ENCODE peak calls at places on chromosome 12, in seven cellular contexts. One of them, this sample, is unnamed.
A peak's percentile ranks its signal among the peaks of the same experiment; 100 is the strongest.

GRCh38 chr12:131101703-131102492 is 148.2 kb downstream of the ADGRD1 start:
- DNase-seq in cardiac muscle cell: no peak
- DNase-seq in HFF-Myc: no peak
- DNase-seq in heart left ventricle: no peak
- DNase-seq in fibroblast of lung: no peak
- DNase-seq in HCT116: no peak
- DNase-seq in BE2C: no peak
- DNase-seq in this sample: no peak

GRCh38 chr12:109944975-109945374 is 44.9 kb downstream of the TCHP start:
- DNase-seq in BE2C: no peak
- DNase-seq in fibroblast of lung: peak; percentile 71
- DNase-seq in HCT116: no peak
- DNase-seq in HFF-Myc: no peak
- DNase-seq in cardiac muscle cell: peak; percentile 77
- DNase-seq in heart left ventricle: peak; percentile 43
- DNase-seq in this sample: peak; percentile 94

GRCh38 chr12:81835783-81836182 is 76.6 kb upstream of the PPFIA2 start:
- DNase-seq in fibroblast of lung: no peak
- DNase-seq in HFF-Myc: no peak
- DNase-seq in cardiac muscle cell: no peak
- DNase-seq in BE2C: no peak
- DNase-seq in heart left ventricle: no peak
- DNase-seq in HCT116: no peak
- DNase-seq in this sample: no peak

GRCh38 chr12:25236190-25236589 is 14.5 kb downstream of the KRAS start:
- DNase-seq in BE2C: no peak
- DNase-seq in HFF-Myc: no peak
- DNase-seq in fibroblast of lung: peak; percentile 18
- DNase-seq in heart left ventricle: no peak
- DNase-seq in cardiac muscle cell: no peak
- DNase-seq in HCT116: no peak
- DNase-seq in this sample: no peak

GRCh38 chr12:60335765-60336164 is 739.9 kb downstream of the SLC16A7 start:
- DNase-seq in cardiac muscle cell: no peak
- DNase-seq in heart left ventricle: no peak
- DNase-seq in HCT116: peak; percentile 7
- DNase-seq in fibroblast of lung: peak; percentile 52
- DNase-seq in HFF-Myc: no peak
- DNase-seq in BE2C: no peak
- DNase-seq in this sample: no peak

GRCh38 chr12:292186-292585 is 29.6 kb upstream of the SLC6A13 start:
- DNase-seq in HCT116: no peak
- DNase-seq in heart left ventricle: no peak
- DNase-seq in HFF-Myc: no peak
- DNase-seq in cardiac muscle cell: no peak
- DNase-seq in BE2C: no peak
- DNase-seq in fibroblast of lung: no peak
- DNase-seq in this sample: no peak

GRCh38 chr12:68477256-68477655 is 133.4 kb upstream of the RAP1B start:
- DNase-seq in cardiac muscle cell: no peak
- DNase-seq in HCT116: no peak
- DNase-seq in fibroblast of lung: no peak
- DNase-seq in BE2C: no peak
- DNase-seq in HFF-Myc: no peak
- DNase-seq in heart left ventricle: no peak
- DNase-seq in this sample: no peak

GRCh38 chr12:114399664-114400211 is 6.2 kb downstream of the TBX5 start:
- DNase-seq in fibroblast of lung: peak; percentile 95
- DNase-seq in HCT116: peak; percentile 62
- DNase-seq in heart left ventricle: no peak
- DNase-seq in BE2C: no peak
- DNase-seq in HFF-Myc: peak; percentile 86
- DNase-seq in cardiac muscle cell: no peak
- DNase-seq in this sample: peak; percentile 98

GRCh38 chr12:124754949-124755800 is 108.5 kb downstream of the SCARB1 start:
- DNase-seq in cardiac muscle cell: no peak
- DNase-seq in BE2C: no peak
- DNase-seq in HFF-Myc: peak; percentile 79
- DNase-seq in HCT116: no peak
- DNase-seq in heart left ventricle: peak; percentile 93
- DNase-seq in fibroblast of lung: peak; percentile 96
- DNase-seq in this sample: no peak

GRCh38 chr12:7015555-7016370 is 2.5 kb downstream of the LPCAT3 start:
- DNase-seq in cardiac muscle cell: no peak
- DNase-seq in BE2C: no peak
- DNase-seq in HFF-Myc: no peak
- DNase-seq in heart left ventricle: no peak
- DNase-seq in HCT116: no peak
- DNase-seq in fibroblast of lung: no peak
- DNase-seq in this sample: no peak

GRCh38 chr12:51953925-51954324 is 2.4 kb downstream of the ACVR1B start:
- DNase-seq in cardiac muscle cell: no peak
- DNase-seq in BE2C: no peak
- DNase-seq in HFF-Myc: no peak
- DNase-seq in fibroblast of lung: no peak
- DNase-seq in HCT116: no peak
- DNase-seq in heart left ventricle: no peak
- DNase-seq in this sample: peak; percentile 36
- H3K4me3 ChIP-seq in cardiac muscle cell: peak overlapping the region; percentile 96
- H3K4me3 ChIP-seq in BE2C: peak overlapping the region; percentile 97
- H3K4me3 ChIP-seq in HFF-Myc: peak overlapping the region; percentile 90
- H3K4me3 ChIP-seq in fibroblast of lung: peak overlapping the region; percentile 85
- H3K4me3 ChIP-seq in HCT116: no peak overlapping the region
- H3K4me3 ChIP-seq in heart left ventricle: no peak overlapping the region
- H3K4me3 ChIP-seq in this sample: peak overlapping the region; percentile 99

GRCh38 chr12:51889216-51890134 is 1.6 kb downstream of the ANKRD33 start:
- DNase-seq in heart left ventricle: peak; percentile 18
- DNase-seq in HCT116: no peak
- DNase-seq in HFF-Myc: no peak
- DNase-seq in cardiac muscle cell: no peak
- DNase-seq in BE2C: no peak
- DNase-seq in fibroblast of lung: peak; percentile 26
- DNase-seq in this sample: peak; percentile 63
- TF ChIP-seq CTCF in heart left ventricle: no peak
- TF ChIP-seq CTCF in HCT116: no peak
- TF ChIP-seq CTCF in HFF-Myc: peak; percentile 21
- TF ChIP-seq CTCF in cardiac muscle cell: peak; percentile 34
- TF ChIP-seq CTCF in BE2C: peak; percentile 31
- TF ChIP-seq CTCF in fibroblast of lung: peak; percentile 33
- TF ChIP-seq CTCF in this sample: peak; percentile 51

GRCh38 chr12:57727758-57728395 is 10.7 kb downstream of the AGAP2 start:
- DNase-seq in HCT116: no peak
- DNase-seq in BE2C: no peak
- DNase-seq in cardiac muscle cell: peak; percentile 77
- DNase-seq in fibroblast of lung: no peak
- DNase-seq in HFF-Myc: no peak
- DNase-seq in heart left ventricle: no peak
- DNase-seq in this sample: peak; percentile 95
- H3K4me3 ChIP-seq in HCT116: no peak overlapping the region
- H3K4me3 ChIP-seq in BE2C: no peak overlapping the region
- H3K4me3 ChIP-seq in cardiac muscle cell: no peak overlapping the region
- H3K4me3 ChIP-seq in fibroblast of lung: no peak overlapping the region
- H3K4me3 ChIP-seq in HFF-Myc: no peak overlapping the region
- H3K4me3 ChIP-seq in heart left ventricle: no peak overlapping the region
- H3K4me3 ChIP-seq in this sample: no peak overlapping the region

GRCh38 chr12:132419612-132420237 is 70.2 kb upstream of the FBRSL1 start:
- DNase-seq in fibroblast of lung: no peak
- DNase-seq in BE2C: no peak
- DNase-seq in HCT116: no peak
- DNase-seq in HFF-Myc: no peak
- DNase-seq in heart left ventricle: no peak
- DNase-seq in cardiac muscle cell: no peak
- DNase-seq in this sample: no peak

GRCh38 chr12:132423251-132424117 is 66.5 kb upstream of the FBRSL1 start:
- DNase-seq in heart left ventricle: no peak
- DNase-seq in HCT116: no peak
- DNase-seq in HFF-Myc: no peak
- DNase-seq in cardiac muscle cell: no peak
- DNase-seq in BE2C: peak; percentile 54
- DNase-seq in fibroblast of lung: no peak
- DNase-seq in this sample: peak; percentile 88

GRCh38 chr12:132424811-132425210 is 65.1 kb upstream of the FBRSL1 start:
- DNase-seq in cardiac muscle cell: no peak
- DNase-seq in BE2C: no peak
- DNase-seq in fibroblast of lung: no peak
- DNase-seq in HFF-Myc: no peak
- DNase-seq in HCT116: no peak
- DNase-seq in heart left ventricle: no peak
- DNase-seq in this sample: no peak

GRCh38 chr12:132424118-132424438 is 65.9 kb upstream of the FBRSL1 start:
- DNase-seq in cardiac muscle cell: no peak
- DNase-seq in fibroblast of lung: no peak
- DNase-seq in HFF-Myc: no peak
- DNase-seq in BE2C: no peak
- DNase-seq in HCT116: no peak
- DNase-seq in heart left ventricle: no peak
- DNase-seq in this sample: no peak

GRCh38 chr12:132422057-132423043 is 67.6 kb upstream of the FBRSL1 start:
- DNase-seq in fibroblast of lung: peak; percentile 77
- DNase-seq in BE2C: no peak
- DNase-seq in cardiac muscle cell: no peak
- DNase-seq in HCT116: no peak
- DNase-seq in HFF-Myc: no peak
- DNase-seq in heart left ventricle: no peak
- DNase-seq in this sample: peak; percentile 88
- TF ChIP-seq CTCF in fibroblast of lung: no peak
- TF ChIP-seq CTCF in BE2C: peak; percentile 14
- TF ChIP-seq CTCF in cardiac muscle cell: no peak
- TF ChIP-seq CTCF in HCT116: no peak
- TF ChIP-seq CTCF in HFF-Myc: no peak
- TF ChIP-seq CTCF in heart left ventricle: no peak
- TF ChIP-seq CTCF in this sample: peak; percentile 69

GRCh38 chr12:76898472-76898871 is 19.7 kb upstream of the CSRP2 start:
- DNase-seq in heart left ventricle: no peak
- DNase-seq in fibroblast of lung: peak; percentile 39
- DNase-seq in BE2C: no peak
- DNase-seq in HCT116: no peak
- DNase-seq in cardiac muscle cell: no peak
- DNase-seq in HFF-Myc: no peak
- DNase-seq in this sample: no peak
- H3K4me3 ChIP-seq in heart left ventricle: no peak overlapping the region
- H3K4me3 ChIP-seq in fibroblast of lung: no peak overlapping the region
- H3K4me3 ChIP-seq in BE2C: no peak overlapping the region
- H3K4me3 ChIP-seq in HCT116: no peak overlapping the region
- H3K4me3 ChIP-seq in cardiac muscle cell: no peak overlapping the region
- H3K4me3 ChIP-seq in HFF-Myc: no peak overlapping the region
- H3K4me3 ChIP-seq in this sample: no peak overlapping the region

GRCh38 chr12:108360057-108360456 is 20.9 kb upstream of the CMKLR1 start:
- DNase-seq in fibroblast of lung: no peak
- DNase-seq in BE2C: no peak
- DNase-seq in heart left ventricle: no peak
- DNase-seq in cardiac muscle cell: no peak
- DNase-seq in HCT116: no peak
- DNase-seq in HFF-Myc: no peak
- DNase-seq in this sample: no peak

GRCh38 chr12:108363165-108363564 is 24.1 kb upstream of the CMKLR1 start:
- DNase-seq in fibroblast of lung: no peak
- DNase-seq in HFF-Myc: no peak
- DNase-seq in BE2C: no peak
- DNase-seq in cardiac muscle cell: no peak
- DNase-seq in HCT116: no peak
- DNase-seq in heart left ventricle: no peak
- DNase-seq in this sample: peak; percentile 24

GRCh38 chr12:108357834-108358579 is 18.9 kb upstream of the CMKLR1 start:
- DNase-seq in cardiac muscle cell: no peak
- DNase-seq in fibroblast of lung: no peak
- DNase-seq in HCT116: no peak
- DNase-seq in HFF-Myc: no peak
- DNase-seq in heart left ventricle: no peak
- DNase-seq in BE2C: no peak
- DNase-seq in this sample: no peak

GRCh38 chr12:108358580-108358965 is 19.5 kb upstream of the CMKLR1 start:
- DNase-seq in fibroblast of lung: no peak
- DNase-seq in HFF-Myc: no peak
- DNase-seq in heart left ventricle: no peak
- DNase-seq in BE2C: no peak
- DNase-seq in cardiac muscle cell: no peak
- DNase-seq in HCT116: no peak
- DNase-seq in this sample: no peak

DNA sequence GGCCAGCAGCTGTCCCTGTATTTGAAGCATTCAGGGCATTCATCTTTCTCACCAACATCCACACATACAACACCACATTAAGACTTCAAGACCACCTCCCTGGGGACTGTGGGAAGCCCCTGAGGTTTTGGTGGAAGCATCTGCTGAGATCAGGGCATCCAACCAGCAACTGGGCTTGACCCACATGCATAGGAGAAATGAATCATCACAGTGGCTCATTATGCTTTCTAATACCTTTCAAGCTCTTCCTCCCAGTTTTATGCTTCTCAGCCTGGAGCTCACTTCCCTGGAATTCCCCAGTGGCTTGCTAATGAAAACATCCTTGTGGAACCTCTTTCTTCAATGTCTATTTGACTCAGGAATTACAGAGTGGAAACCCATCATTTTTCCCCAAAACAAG is 21.4 kb upstream of the CMKLR1 start:
- DNase-seq in HCT116: no peak
- DNase-seq in BE2C: no peak
- DNase-seq in fibroblast of lung: no peak
- DNase-seq in heart left ventricle: no peak
- DNase-seq in cardiac muscle cell: no peak
- DNase-seq in HFF-Myc: no peak
- DNase-seq in this sample: peak; percentile 44
- TF ChIP-seq CTCF in HCT116: no peak
- TF ChIP-seq CTCF in BE2C: no peak
- TF ChIP-seq CTCF in fibroblast of lung: no peak
- TF ChIP-seq CTCF in heart left ventricle: no peak
- TF ChIP-seq CTCF in cardiac muscle cell: no peak
- TF ChIP-seq CTCF in HFF-Myc: no peak
- TF ChIP-seq CTCF in this sample: no peak

GRCh38 chr12:46364777-46365580 is 7.6 kb downstream of the SLC38A2 start:
- DNase-seq in BE2C: no peak
- DNase-seq in heart left ventricle: peak; percentile 60
- DNase-seq in cardiac muscle cell: no peak
- DNase-seq in HFF-Myc: no peak
- DNase-seq in HCT116: no peak
- DNase-seq in fibroblast of lung: peak; percentile 88
- DNase-seq in this sample: no peak

GRCh38 chr12:46367351-46368029 is 5.1 kb downstream of the SLC38A2 start:
- DNase-seq in HCT116: no peak
- DNase-seq in fibroblast of lung: no peak
- DNase-seq in cardiac muscle cell: no peak
- DNase-seq in heart left ventricle: no peak
- DNase-seq in HFF-Myc: no peak
- DNase-seq in BE2C: no peak
- DNase-seq in this sample: peak; percentile 49

GRCh38 chr12:46365951-46366379 is 6.6 kb downstream of the SLC38A2 start:
- DNase-seq in heart left ventricle: no peak
- DNase-seq in HCT116: no peak
- DNase-seq in fibroblast of lung: no peak
- DNase-seq in HFF-Myc: no peak
- DNase-seq in cardiac muscle cell: no peak
- DNase-seq in BE2C: no peak
- DNase-seq in this sample: no peak

GRCh38 chr12:46368138-46368537 is 4.4 kb downstream of the SLC38A2 start:
- DNase-seq in fibroblast of lung: no peak
- DNase-seq in BE2C: no peak
- DNase-seq in HFF-Myc: no peak
- DNase-seq in heart left ventricle: no peak
- DNase-seq in HCT116: no peak
- DNase-seq in cardiac muscle cell: no peak
- DNase-seq in this sample: no peak

GRCh38 chr12:46366771-46367170 is 5.8 kb downstream of the SLC38A2 start:
- DNase-seq in cardiac muscle cell: no peak
- DNase-seq in heart left ventricle: no peak
- DNase-seq in BE2C: no peak
- DNase-seq in fibroblast of lung: no peak
- DNase-seq in HFF-Myc: no peak
- DNase-seq in HCT116: no peak
- DNase-seq in this sample: no peak
- H3K4me3 ChIP-seq in cardiac muscle cell: no peak overlapping the region
- H3K4me3 ChIP-seq in heart left ventricle: peak overlapping the region; percentile 79
- H3K4me3 ChIP-seq in BE2C: no peak overlapping the region
- H3K4me3 ChIP-seq in fibroblast of lung: peak overlapping the region; percentile 89
- H3K4me3 ChIP-seq in HFF-Myc: peak overlapping the region; percentile 73
- H3K4me3 ChIP-seq in HCT116: no peak overlapping the region
- H3K4me3 ChIP-seq in this sample: peak overlapping the region; percentile 98